ENCODE peak calls at places on chromosomes 5 and 9, in four cellular contexts. K is germinal center, J is NCI-H1092 treated with DMSO at 0.1 percent for 48 hours, X is NCI-H1436. Q is an unnamed sample.

GRCh38 chr5:78738693-78739300 is 90.2 kb upstream of the LHFPL2 start:
- DNase-seq in K (no peak), X (no peak), J (peak; percentile 8), Q (no peak)

GRCh38 chr5:137342764-137343163 is 156.4 kb downstream of the SPOCK1 start:
- DNase-seq in K (no peak), J (no peak), X (no peak), Q (peak; percentile 12)

GRCh38 chr5:16926417-16926816 is 9.7 kb downstream of the MYO10 start:
- DNase-seq in K (no peak), J (no peak), X (no peak), Q (no peak)

GRCh38 chr9:33163433-33164137 is 3.6 kb downstream of the B4GALT1 start:
- DNase-seq in J (no peak), X (no peak), K (no peak), Q (no peak)

GRCh38 chr5:168612996-168613395 is 33.8 kb upstream of the PANK3 start:
- DNase-seq in K (no peak), X (no peak), J (no peak), Q (no peak)

GRCh38 chr9:121282309-121283071 is 14.5 kb downstream of the GSN start:
- DNase-seq in X (no peak), K (no peak), J (no peak), Q (peak; percentile 70)

GRCh38 chr5:58457040-58457439 is 2.8 kb downstream of the PLK2 start:
- DNase-seq in J (no peak), X (no peak), K (no peak), Q (peak; percentile 24)

GRCh38 chr5:168936511-168936910 is 357.3 kb upstream of the PANK3 start:
- DNase-seq in J (no peak), X (no peak), K (no peak), Q (no peak)

GRCh38 chr9:28031521-28032177 is 458.4 kb upstream of the C9orf72 start:
- DNase-seq in X (no peak), J (peak; percentile 44), K (no peak), Q (no peak)

GRCh38 chr5:40505031-40505430 is 174.7 kb upstream of the PTGER4 start:
- DNase-seq in X (no peak), J (no peak), K (no peak), Q (peak; percentile 31)

GRCh38 chr5:170791325-170791954 is 7.9 kb downstream of the GABRP start:
- DNase-seq in X (peak; percentile 12), J (peak; percentile 50), K (peak; percentile 32), Q (peak; percentile 74)

GRCh38 chr5:91642592-91642991 is 259.5 kb upstream of the ARRDC3 start:
- DNase-seq in K (no peak), J (no peak), X (no peak), Q (no peak)

GRCh38 chr9:94139672-94140417 is 55.6 kb downstream of the PTPDC1 start:
- DNase-seq in K (no peak), X (no peak), J (no peak), Q (peak; percentile 98)